ENCODE peak calls at places on chromosomes 4 and X, in four cellular contexts. One of them, this sample, is unnamed.
A peak's percentile ranks its signal among the peaks of the same experiment; 100 is the strongest.

GRCh38 chrX:10167573-10167972 is 10.8 kb downstream of the CLCN4 start:
- DNase-seq in right lobe of liver: no peak
- DNase-seq in neuronal stem cell: no peak
- DNase-seq in effector memory CD4-positive, alpha-beta T cell: no peak
- DNase-seq in this sample: no peak

GRCh38 chr4:161350946-161351345 is 812.9 kb downstream of the FSTL5 start:
- DNase-seq in effector memory CD4-positive, alpha-beta T cell: no peak
- DNase-seq in right lobe of liver: no peak
- DNase-seq in neuronal stem cell: no peak
- DNase-seq in this sample: no peak

GRCh38 chr4:3235030-3235345 is 14.0 kb upstream of the MSANTD1 start:
- DNase-seq in neuronal stem cell: no peak
- DNase-seq in effector memory CD4-positive, alpha-beta T cell: no peak
- DNase-seq in right lobe of liver: peak; percentile 51
- DNase-seq in this sample: no peak

GRCh38 chr4:122865421-122865820 is 38.8 kb downstream of the FGF2 start:
- DNase-seq in effector memory CD4-positive, alpha-beta T cell: no peak
- DNase-seq in right lobe of liver: no peak
- DNase-seq in neuronal stem cell: no peak
- DNase-seq in this sample: no peak

GRCh38 chr4:99572527-99573240 is 1.9 kb upstream of the MTTP start:
- DNase-seq in neuronal stem cell: no peak
- DNase-seq in effector memory CD4-positive, alpha-beta T cell: no peak
- DNase-seq in right lobe of liver: no peak
- DNase-seq in this sample: no peak

GRCh38 chr4:37685211-37685725 is 908 bp downstream of the RELL1 start:
- DNase-seq in right lobe of liver: no peak
- DNase-seq in effector memory CD4-positive, alpha-beta T cell: peak; percentile 58
- DNase-seq in neuronal stem cell: no peak
- DNase-seq in this sample: peak; percentile 18

GRCh38 chr4:48944252-48944651 is 37.7 kb upstream of the OCIAD2 start:
- DNase-seq in right lobe of liver: no peak
- DNase-seq in neuronal stem cell: no peak
- DNase-seq in effector memory CD4-positive, alpha-beta T cell: no peak
- DNase-seq in this sample: no peak

GRCh38 chr4:145076473-145076855 is 21.5 kb downstream of the ANAPC10 start:
- DNase-seq in right lobe of liver: no peak
- DNase-seq in effector memory CD4-positive, alpha-beta T cell: no peak
- DNase-seq in neuronal stem cell: no peak
- DNase-seq in this sample: no peak

GRCh38 chr4:68693325-68694075 is 23.0 kb upstream of the UGT2B15 start:
- DNase-seq in right lobe of liver: no peak
- DNase-seq in neuronal stem cell: no peak
- DNase-seq in effector memory CD4-positive, alpha-beta T cell: no peak
- DNase-seq in this sample: no peak

DNA sequence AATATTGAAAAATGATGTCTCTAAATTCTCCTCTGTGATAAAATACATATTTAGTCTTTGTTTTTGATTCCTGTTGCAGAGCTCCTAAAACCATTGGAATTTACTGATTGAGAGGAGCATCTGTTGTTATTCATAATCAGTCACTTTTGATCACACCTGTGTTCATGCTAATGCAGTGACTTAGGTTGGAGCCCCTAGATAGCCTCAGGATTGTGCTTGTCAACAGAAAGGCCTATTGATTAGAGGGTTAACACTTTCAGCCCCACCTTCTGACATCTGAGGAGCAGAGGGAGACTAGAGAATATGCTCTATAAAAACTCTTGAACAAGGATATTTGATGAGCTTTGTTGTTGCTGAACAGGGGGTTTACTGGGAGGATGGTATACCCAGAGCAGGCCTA is 409.5 kb upstream of the ADGRL3 start:
- DNase-seq in effector memory CD4-positive, alpha-beta T cell: no peak
- DNase-seq in neuronal stem cell: no peak
- DNase-seq in right lobe of liver: no peak
- DNase-seq in this sample: no peak
- H3K9me3 ChIP-seq in effector memory CD4-positive, alpha-beta T cell: no peaks in the 10 kb centered on the region
- H3K9me3 ChIP-seq in neuronal stem cell: no peaks in the 10 kb centered on the region
- H3K9me3 ChIP-seq in right lobe of liver: no peaks in the 10 kb centered on the region
- H3K9me3 ChIP-seq in this sample: no peaks in the 10 kb centered on the region

DNA sequence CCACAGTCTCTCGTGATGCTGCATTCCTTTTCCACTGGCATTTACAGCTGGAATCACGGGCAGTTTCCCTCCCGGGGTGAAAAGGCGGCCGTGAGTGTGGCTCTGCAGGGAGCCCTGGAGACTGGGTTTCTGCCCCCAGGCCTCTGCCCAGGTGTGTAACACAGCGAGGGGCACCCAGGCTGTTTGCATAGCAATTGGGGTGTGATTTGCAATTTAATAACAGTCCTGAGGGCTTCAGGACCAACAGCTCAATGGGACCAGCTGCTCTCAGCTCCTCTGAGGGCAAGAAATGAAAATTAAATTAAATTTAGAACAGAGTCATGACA is 99.0 kb upstream of the SHOX start:
- DNase-seq in neuronal stem cell: no peak
- DNase-seq in right lobe of liver: no peak
- DNase-seq in effector memory CD4-positive, alpha-beta T cell: no peak
- DNase-seq in this sample: no peak
- H3K9me3 ChIP-seq in neuronal stem cell: no peaks in the 10 kb centered on the region
- H3K9me3 ChIP-seq in right lobe of liver: no peaks in the 10 kb centered on the region
- H3K9me3 ChIP-seq in effector memory CD4-positive, alpha-beta T cell: no peaks in the 10 kb centered on the region
- H3K9me3 ChIP-seq in this sample: no peaks in the 10 kb centered on the region

GRCh38 chrX:64097891-64098290 is 107.6 kb downstream of the AMER1 start:
- DNase-seq in neuronal stem cell: no peak
- DNase-seq in effector memory CD4-positive, alpha-beta T cell: no peak
- DNase-seq in right lobe of liver: no peak
- DNase-seq in this sample: no peak
- H3K9me3 ChIP-seq in neuronal stem cell: no peaks in the 10 kb centered on the region
- H3K9me3 ChIP-seq in effector memory CD4-positive, alpha-beta T cell: no peaks in the 10 kb centered on the region
- H3K9me3 ChIP-seq in right lobe of liver: no peaks in the 10 kb centered on the region
- H3K9me3 ChIP-seq in this sample: no peaks in the 10 kb centered on the region

GRCh38 chr4:84495448-84496221 is 3.5 kb downstream of the NKX6-1 start:
- DNase-seq in effector memory CD4-positive, alpha-beta T cell: no peak
- DNase-seq in right lobe of liver: no peak
- DNase-seq in neuronal stem cell: no peak
- DNase-seq in this sample: no peak
- H3K9me3 ChIP-seq in effector memory CD4-positive, alpha-beta T cell: no peaks in the 10 kb centered on the region
- H3K9me3 ChIP-seq in right lobe of liver: no peaks in the 10 kb centered on the region
- H3K9me3 ChIP-seq in neuronal stem cell: no peaks in the 10 kb centered on the region
- H3K9me3 ChIP-seq in this sample: no peaks in the 10 kb centered on the region

DNA sequence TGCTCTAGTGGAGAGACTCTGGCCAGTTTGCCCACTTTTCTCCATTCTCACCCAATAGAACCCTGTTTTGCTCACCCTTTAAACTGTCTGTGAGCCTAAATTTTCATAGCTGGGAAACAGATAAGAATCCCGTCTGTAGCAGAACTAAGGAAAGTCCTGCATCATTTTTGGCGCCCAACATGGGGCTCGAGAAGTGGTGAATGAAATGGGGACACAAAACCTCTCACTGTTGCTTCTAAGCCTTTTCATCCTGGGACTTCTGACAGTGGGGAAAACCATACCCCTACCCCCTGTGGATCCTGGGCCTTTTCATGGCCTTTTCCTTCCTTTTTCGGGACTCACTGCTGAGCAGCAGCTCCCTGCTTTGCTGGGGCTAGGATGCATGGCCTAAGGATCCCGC is 189.9 kb downstream of the INPP4B start:
- DNase-seq in right lobe of liver: no peak
- DNase-seq in effector memory CD4-positive, alpha-beta T cell: no peak
- DNase-seq in neuronal stem cell: peak; percentile 24
- DNase-seq in this sample: no peak
- H3K9me3 ChIP-seq in right lobe of liver: peaks cover 8% of the 10 kb centered on the region
- H3K9me3 ChIP-seq in effector memory CD4-positive, alpha-beta T cell: peaks cover 38% of the 10 kb centered on the region
- H3K9me3 ChIP-seq in neuronal stem cell: peaks cover 35% of the 10 kb centered on the region
- H3K9me3 ChIP-seq in this sample: peaks cover 20% of the 10 kb centered on the region

DNA sequence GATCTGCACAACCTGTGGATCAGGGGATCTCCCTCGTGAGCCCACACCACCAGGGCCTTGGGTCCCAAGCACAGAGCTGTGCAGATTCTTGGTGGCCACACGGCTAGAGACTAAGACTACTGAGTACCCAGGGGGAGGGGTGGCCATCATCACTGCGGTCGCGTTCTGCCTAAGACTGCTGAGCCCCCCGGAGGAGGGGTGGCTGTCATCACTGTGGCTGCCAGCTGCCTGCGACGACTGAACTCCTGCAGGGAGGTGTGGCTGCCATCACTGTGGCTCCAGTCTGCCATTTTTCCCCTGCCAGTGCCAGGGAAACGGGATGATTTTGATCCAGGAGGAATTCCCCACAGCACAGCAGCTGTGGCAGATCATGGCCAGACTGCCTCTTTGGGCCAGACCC is 141.7 kb upstream of the SPANXB1 start:
- DNase-seq in neuronal stem cell: no peak
- DNase-seq in right lobe of liver: no peak
- DNase-seq in effector memory CD4-positive, alpha-beta T cell: no peak
- DNase-seq in this sample: no peak
- H3K9me3 ChIP-seq in neuronal stem cell: no peaks in the 10 kb centered on the region
- H3K9me3 ChIP-seq in right lobe of liver: no peaks in the 10 kb centered on the region
- H3K9me3 ChIP-seq in effector memory CD4-positive, alpha-beta T cell: no peaks in the 10 kb centered on the region
- H3K9me3 ChIP-seq in this sample: no peaks in the 10 kb centered on the region

GRCh38 chr4:16048639-16049448 is 35.0 kb downstream of the PROM1 start:
- DNase-seq in neuronal stem cell: no peak
- DNase-seq in effector memory CD4-positive, alpha-beta T cell: no peak
- DNase-seq in right lobe of liver: no peak
- DNase-seq in this sample: no peak

GRCh38 chr4:16043820-16044554 is 39.8 kb downstream of the PROM1 start:
- DNase-seq in right lobe of liver: no peak
- DNase-seq in neuronal stem cell: no peak
- DNase-seq in effector memory CD4-positive, alpha-beta T cell: no peak
- DNase-seq in this sample: no peak

GRCh38 chr4:16051132-16051531 is 32.7 kb downstream of the PROM1 start:
- DNase-seq in neuronal stem cell: no peak
- DNase-seq in right lobe of liver: no peak
- DNase-seq in effector memory CD4-positive, alpha-beta T cell: no peak
- DNase-seq in this sample: no peak

GRCh38 chr4:16050669-16051068 is 33.2 kb downstream of the PROM1 start:
- DNase-seq in neuronal stem cell: no peak
- DNase-seq in effector memory CD4-positive, alpha-beta T cell: no peak
- DNase-seq in right lobe of liver: no peak
- DNase-seq in this sample: no peak

DNA sequence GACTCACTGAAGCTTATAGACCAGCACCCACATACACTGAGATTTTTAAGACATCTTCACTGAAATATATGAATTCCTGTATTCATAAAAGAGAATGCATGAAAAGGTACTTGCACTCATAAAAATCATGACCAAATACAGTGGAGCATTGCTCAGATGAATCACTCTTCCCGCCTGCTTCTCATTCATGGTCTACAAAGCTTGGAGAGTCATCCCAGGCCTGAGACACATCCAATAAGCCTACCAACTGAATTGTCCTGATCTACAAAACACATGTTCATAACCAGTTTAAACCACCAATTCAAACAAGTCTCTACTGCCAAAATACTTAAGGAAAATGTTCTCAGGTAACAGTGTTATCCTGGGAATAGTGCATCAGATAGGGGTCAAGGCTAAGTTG is 38.1 kb downstream of the PROM1 start:
- DNase-seq in right lobe of liver: no peak
- DNase-seq in neuronal stem cell: no peak
- DNase-seq in effector memory CD4-positive, alpha-beta T cell: no peak
- DNase-seq in this sample: no peak
- H3K9me3 ChIP-seq in right lobe of liver: no peaks in the 10 kb centered on the region
- H3K9me3 ChIP-seq in neuronal stem cell: no peaks in the 10 kb centered on the region
- H3K9me3 ChIP-seq in effector memory CD4-positive, alpha-beta T cell: no peaks in the 10 kb centered on the region
- H3K9me3 ChIP-seq in this sample: no peaks in the 10 kb centered on the region

This sample was measured in T-helper 17 cell.